ENCODE peak calls at places on chromosomes 13 and 19, in four cellular contexts. G, T, B and K are unnamed samples.

GRCh38 chr13:23547000-23547590 is 23.1 kb upstream of the TNFRSF19 start:
- DNase-seq in G (no peak), T (peak), B (peak), K (peak)

GRCh38 chr13:99501952-99502310 is 659 bp downstream of the TM9SF2 start:
- DNase-seq in G (no peak), T (peak), B (no peak), K (peak)

GRCh38 chr13:71412231-71412630 is 454.8 kb downstream of the DACH1 start:
- DNase-seq in G (no peak), T (no peak), B (no peak), K (no peak)

GRCh38 chr13:100657881-100658315 is 16.7 kb downstream of the TMTC4 start:
- DNase-seq in G (no peak), T (no peak), B (no peak), K (no peak)

GRCh38 chr13:102089177-102089576 is 312.7 kb downstream of the FGF14 start:
- DNase-seq in G (no peak), T (no peak), B (no peak), K (no peak)

GRCh38 chr19:22052644-22053013 is 345 bp downstream of the ZNF257 start:
- DNase-seq in G (peak), T (peak), B (no peak), K (peak)

GRCh38 chr13:41905600-41906254 is 55.2 kb downstream of the VWA8 start:
- DNase-seq in G (no peak), T (no peak), B (no peak), K (no peak)

GRCh38 chr19:45130888-45131615 is 29.7 kb downstream of the NKPD1 start:
- DNase-seq in G (no peak), T (peak), B (no peak), K (no peak)

GRCh38 chr19:49637865-49638350 is 2.0 kb downstream of the RRAS start:
- DNase-seq in G (peak), T (peak), B (peak), K (peak)

GRCh38 chr19:47377801-47378200 is 28.7 kb downstream of the DHX34 start:
- DNase-seq in G (no peak), T (peak), B (no peak), K (no peak)

GRCh38 chr13:43356566-43356965 is 333.2 kb downstream of the DNAJC15 start:
- DNase-seq in G (no peak), T (no peak), B (no peak), K (no peak)

GRCh38 chr13:55654243-55654642 is 1486.5 kb upstream of the PRR20A start:
- DNase-seq in G (no peak), T (no peak), B (no peak), K (no peak)

GRCh38 chr13:88014527-88014926 is 343.4 kb downstream of the SLITRK5 start:
- DNase-seq in G (no peak), T (no peak), B (no peak), K (no peak)

GRCh38 chr19:32642771-32643170 is 32.2 kb downstream of the ANKRD27 start:
- DNase-seq in G (peak), T (no peak), B (no peak), K (no peak)

GRCh38 chr13:108897955-108898354 is 268.5 kb downstream of the MYO16 start:
- DNase-seq in G (no peak), T (no peak), B (no peak), K (no peak)

GRCh38 chr19:32362318-32362691 is 16.9 kb downstream of the ZNF507 start:
- DNase-seq in G (no peak), T (no peak), B (no peak), K (no peak)

GRCh38 chr19:40312533-40312932 is 27.4 kb upstream of the AKT2 start:
- DNase-seq in G (no peak), T (no peak), B (no peak), K (no peak)

GRCh38 chr13:24033527-24034302 is 126.8 kb upstream of the SPATA13 start:
- DNase-seq in G (no peak), T (peak), B (no peak), K (no peak)

GRCh38 chr13:27424246-27425150 is at the start of gene GTF3A:
- DNase-seq in G (peak), T (peak), B (peak), K (peak)

GRCh38 chr13:43196171-43196611 is 172.8 kb downstream of the DNAJC15 start:
- DNase-seq in G (no peak), T (peak), B (peak), K (no peak)

GRCh38 chr13:41960195-41960699 is 662 bp downstream of the VWA8 start:
- DNase-seq in G (no peak), T (peak), B (no peak), K (peak)

GRCh38 chr19:15288146-15288963 is 44.0 kb downstream of the BRD4 start:
- DNase-seq in G (peak), T (peak), B (no peak), K (peak)

GRCh38 chr13:110138009-110138699 is 168.8 kb downstream of the COL4A1 start:
- DNase-seq in G (peak), T (peak), B (peak), K (peak)

GRCh38 chr13:114089341-114089740 is 43.1 kb downstream of the RASA3 start:
- DNase-seq in G (no peak), T (peak), B (peak), K (no peak)

GRCh38 chr19:34504809-34505291 is 23.3 kb downstream of the WTIP start:
- DNase-seq in G (no peak), T (no peak), B (no peak), K (no peak)

GRCh38 chr19:48284891-48285290 is 15.0 kb downstream of the ZNF114 start:
- DNase-seq in G (no peak), T (no peak), B (no peak), K (no peak)

GRCh38 chr13:113547248-113547971 is 37.1 kb upstream of the TFDP1 start:
- DNase-seq in G (peak), T (no peak), B (no peak), K (no peak)

GRCh38 chr19:43560687-43561086 is 14.6 kb downstream of the XRCC1 start:
- DNase-seq in G (peak), T (no peak), B (no peak), K (no peak)

GRCh38 chr19:4374451-4375163 is 25.7 kb downstream of the SH3GL1 start:
- DNase-seq in G (no peak), T (peak), B (peak), K (peak)

GRCh38 chr13:45352031-45352430 is 11.0 kb upstream of the TPT1 start:
- DNase-seq in G (no peak), T (no peak), B (no peak), K (no peak)

GRCh38 chr13:111068009-111068350 is 47.1 kb upstream of the ARHGEF7 start:
- DNase-seq in G (no peak), T (no peak), B (no peak), K (no peak)

GRCh38 chr19:50909240-50910070 is 1.7 kb downstream of the KLK4 start:
- DNase-seq in G (no peak), T (peak), B (peak), K (peak)

GRCh38 chr13:41649659-41650058 is 192.3 kb downstream of the RGCC start:
- DNase-seq in G (no peak), T (no peak), B (no peak), K (no peak)

GRCh38 chr13:112971288-112971643 is 2.3 kb downstream of the MCF2L start:
- DNase-seq in G (peak), T (no peak), B (no peak), K (no peak)

GRCh38 chr13:106155411-106155810 is 380.1 kb downstream of the EFNB2 start:
- DNase-seq in G (no peak), T (no peak), B (no peak), K (no peak)

GRCh38 chr13:73958657-73959397 is 175.4 kb downstream of the KLF12 start:
- DNase-seq in G (no peak), T (no peak), B (no peak), K (no peak)

GRCh38 chr19:17553256-17553655 is 2.2 kb upstream of the COLGALT1 start:
- DNase-seq in G (no peak), T (peak), B (peak), K (peak)
- H3K27ac ChIP-seq in G (peak), T (no peak), B (peak), K (no peak)

GRCh38 chr19:952680-953500 is 27.1 kb downstream of the ARID3A start:
- DNase-seq in G (no peak), T (peak), B (no peak), K (peak)
- TF ChIP-seq POLR2A in G (no peak), T (peak), B (no peak), K (no peak)

GRCh38 chr19:5838437-5839311 is 828 bp downstream of the FUT6 start:
- DNase-seq in G (no peak), T (no peak), B (no peak), K (no peak)
- H3K27ac ChIP-seq in G (no peak), T (peak), B (no peak), K (no peak)

DNA sequence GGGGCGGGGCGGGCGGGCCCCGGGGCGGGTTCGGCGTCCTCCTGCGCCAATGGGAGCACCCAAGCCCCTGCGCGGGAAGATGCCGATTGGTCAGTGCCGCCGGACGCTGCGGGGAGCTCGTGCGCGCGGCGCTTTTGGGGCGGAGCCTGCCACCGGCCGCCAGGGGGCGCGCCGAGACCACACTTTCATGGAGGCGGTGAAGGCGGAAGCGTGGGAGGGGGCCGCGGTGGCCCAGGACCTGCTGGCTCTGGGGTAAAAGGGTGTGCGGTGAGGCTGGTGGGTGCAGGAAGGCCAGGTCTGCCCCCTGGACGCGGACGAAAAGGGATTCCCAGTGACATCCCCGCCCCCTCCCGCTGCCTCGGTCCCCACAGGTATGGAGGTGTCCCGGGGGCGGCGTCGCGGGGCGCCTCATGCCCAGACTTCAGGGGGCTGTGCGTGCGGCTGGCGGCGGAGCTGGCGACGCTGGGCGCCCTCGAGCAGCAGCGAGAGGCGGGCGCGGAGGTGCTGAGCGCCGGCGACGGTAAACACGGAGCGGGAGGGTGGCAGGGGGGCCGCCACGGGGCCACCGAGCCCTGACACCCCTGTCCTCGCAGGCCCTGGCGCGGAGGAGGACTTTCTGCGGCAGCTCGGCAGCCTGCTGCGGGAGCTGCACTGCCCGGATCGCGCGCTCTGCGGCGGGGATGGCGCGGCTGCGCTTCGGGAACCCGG is at the start of gene FAM98C:
- DNase-seq in G (peak), T (peak), B (peak), K (peak)
- TF ChIP-seq POLR2A in G (no peak), T (peak), B (no peak), K (no peak)

GRCh38 chr13:33003458-33004019 is 12.7 kb upstream of the KL start:
- DNase-seq in G (no peak), T (no peak), B (no peak), K (no peak)
- H3K27ac ChIP-seq in G (peak), T (no peak), B (peak), K (no peak)

DNA sequence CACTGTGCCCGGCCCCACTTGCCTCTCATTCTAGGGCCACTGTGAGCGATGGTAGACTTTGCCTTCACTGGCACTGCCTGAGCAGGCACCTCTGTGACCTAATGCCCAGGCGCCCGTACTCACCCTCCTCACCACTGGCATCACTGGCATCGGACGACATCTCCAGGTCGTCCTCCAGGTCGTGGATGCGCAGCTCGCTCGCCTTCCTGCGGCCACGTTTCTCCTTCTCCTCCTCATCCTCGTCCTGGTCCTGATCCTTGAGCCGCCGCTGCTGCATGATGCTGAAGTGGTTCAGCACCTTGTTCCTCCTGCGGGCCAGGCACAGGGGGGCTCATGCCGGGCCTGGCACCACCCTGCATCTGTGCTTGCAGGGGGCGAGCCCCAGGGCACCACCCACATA is 7.5 kb upstream of the PSPN start:
- DNase-seq in G (no peak), T (no peak), B (no peak), K (no peak)
- TF ChIP-seq POLR2A in G (no peak), T (no peak), B (no peak), K (no peak)

DNA sequence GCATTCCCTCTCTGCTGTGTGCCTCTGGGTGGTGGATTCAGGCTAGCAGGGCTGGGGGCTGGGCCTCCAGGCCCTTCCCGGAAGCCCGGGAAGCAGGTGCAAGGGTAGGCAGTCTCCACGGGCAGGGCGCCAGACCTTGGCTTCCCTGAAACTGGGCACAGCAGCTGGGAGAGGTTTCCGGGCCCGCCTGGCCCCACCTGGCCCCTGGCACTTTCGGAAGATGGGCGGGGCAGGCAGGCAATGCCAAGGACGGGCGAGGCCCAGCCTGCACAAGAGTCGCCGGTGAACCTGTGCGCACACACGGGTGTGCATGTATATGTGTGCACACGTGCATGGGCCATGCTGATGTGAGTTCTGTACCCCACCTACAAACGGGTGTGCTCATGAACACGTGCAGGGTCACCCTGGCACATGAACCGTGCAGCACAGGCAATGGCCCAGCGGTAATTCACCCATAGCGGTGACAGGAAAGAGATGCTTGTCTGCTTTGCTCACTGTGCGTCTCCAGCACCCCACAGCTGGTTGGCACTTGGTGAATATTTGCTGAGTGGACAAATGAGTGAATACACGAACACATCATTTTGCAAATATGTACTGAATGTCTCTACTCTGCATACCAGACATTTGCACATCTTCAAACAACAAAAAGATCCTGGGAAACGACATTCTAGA is 15.3 kb downstream of the GADD45B start:
- DNase-seq in G (peak), T (peak), B (peak), K (peak)
- H3K27ac ChIP-seq in G (peak), T (peak), B (no peak), K (no peak)